ENCODE peak calls at places on chromosomes 3 and 15, in ten cellular contexts. One of them, this sample, is unnamed.

GRCh38 chr3:149330609-149331008 is 2.8 kb downstream of the TM4SF18 start:
- DNase-seq in activated CD8-positive, alpha-beta T cell treated with anti-CD3 and anti-CD28 coated beads for 36 hours: no peak
- DNase-seq in epithelial cell of esophagus: peak; percentile 66
- DNase-seq in fibroblast of lung: peak; percentile 33
- DNase-seq in A549: no peak
- DNase-seq in glutamatergic neuron: no peak
- DNase-seq in neural crest cell: no peak
- DNase-seq in kidney epithelial cell: no peak
- DNase-seq in esophagus squamous epithelium: no peak
- DNase-seq in dorsolateral prefrontal cortex: no peak
- DNase-seq in this sample: no peak

GRCh38 chr15:51053571-51053970 is 41.1 kb downstream of the TNFAIP8L3 start:
- DNase-seq in activated CD8-positive, alpha-beta T cell treated with anti-CD3 and anti-CD28 coated beads for 36 hours: no peak
- DNase-seq in epithelial cell of esophagus: no peak
- DNase-seq in fibroblast of lung: no peak
- DNase-seq in A549: no peak
- DNase-seq in glutamatergic neuron: no peak
- DNase-seq in neural crest cell: no peak
- DNase-seq in kidney epithelial cell: no peak
- DNase-seq in esophagus squamous epithelium: no peak
- DNase-seq in dorsolateral prefrontal cortex: no peak
- DNase-seq in this sample: no peak

GRCh38 chr3:127037423-127037841 is 54.5 kb downstream of the PLXNA1 start:
- DNase-seq in activated CD8-positive, alpha-beta T cell treated with anti-CD3 and anti-CD28 coated beads for 36 hours: no peak
- DNase-seq in epithelial cell of esophagus: no peak
- DNase-seq in fibroblast of lung: no peak
- DNase-seq in A549: no peak
- DNase-seq in glutamatergic neuron: no peak
- DNase-seq in neural crest cell: no peak
- DNase-seq in kidney epithelial cell: no peak
- DNase-seq in esophagus squamous epithelium: no peak
- DNase-seq in dorsolateral prefrontal cortex: no peak
- DNase-seq in this sample: no peak

GRCh38 chr15:100803158-100803440 is 76.5 kb upstream of the ALDH1A3 start:
- DNase-seq in activated CD8-positive, alpha-beta T cell treated with anti-CD3 and anti-CD28 coated beads for 36 hours: no peak
- DNase-seq in epithelial cell of esophagus: no peak
- DNase-seq in fibroblast of lung: no peak
- DNase-seq in A549: no peak
- DNase-seq in glutamatergic neuron: no peak
- DNase-seq in neural crest cell: no peak
- DNase-seq in kidney epithelial cell: no peak
- DNase-seq in esophagus squamous epithelium: no peak
- DNase-seq in dorsolateral prefrontal cortex: no peak
- DNase-seq in this sample: no peak

GRCh38 chr3:177421176-177421782 is 224.0 kb upstream of the TBL1XR1 start:
- DNase-seq in activated CD8-positive, alpha-beta T cell treated with anti-CD3 and anti-CD28 coated beads for 36 hours: no peak
- DNase-seq in epithelial cell of esophagus: peak; percentile 13
- DNase-seq in fibroblast of lung: no peak
- DNase-seq in A549: no peak
- DNase-seq in glutamatergic neuron: no peak
- DNase-seq in neural crest cell: no peak
- DNase-seq in kidney epithelial cell: no peak
- DNase-seq in esophagus squamous epithelium: no peak
- DNase-seq in dorsolateral prefrontal cortex: no peak
- DNase-seq in this sample: no peak

GRCh38 chr3:172323894-172324590 is 124.2 kb downstream of the GHSR start:
- DNase-seq in activated CD8-positive, alpha-beta T cell treated with anti-CD3 and anti-CD28 coated beads for 36 hours: no peak
- DNase-seq in epithelial cell of esophagus: peak; percentile 44
- DNase-seq in fibroblast of lung: peak; percentile 99
- DNase-seq in A549: no peak
- DNase-seq in glutamatergic neuron: no peak
- DNase-seq in neural crest cell: no peak
- DNase-seq in kidney epithelial cell: no peak
- DNase-seq in esophagus squamous epithelium: no peak
- DNase-seq in dorsolateral prefrontal cortex: no peak
- DNase-seq in this sample: peak; percentile 31

GRCh38 chr3:27721717-27722564 is at the start of gene EOMES:
- DNase-seq in activated CD8-positive, alpha-beta T cell treated with anti-CD3 and anti-CD28 coated beads for 36 hours: peak; percentile 82
- DNase-seq in epithelial cell of esophagus: peak; percentile 61
- DNase-seq in fibroblast of lung: peak; percentile 42
- DNase-seq in A549: peak; percentile 86
- DNase-seq in glutamatergic neuron: peak; percentile 70
- DNase-seq in neural crest cell: no peak
- DNase-seq in kidney epithelial cell: no peak
- DNase-seq in esophagus squamous epithelium: no peak
- DNase-seq in dorsolateral prefrontal cortex: no peak
- DNase-seq in this sample: peak; percentile 64

GRCh38 chr3:13245579-13245978 is 172.3 kb upstream of the IQSEC1 start:
- DNase-seq in activated CD8-positive, alpha-beta T cell treated with anti-CD3 and anti-CD28 coated beads for 36 hours: no peak
- DNase-seq in epithelial cell of esophagus: no peak
- DNase-seq in fibroblast of lung: no peak
- DNase-seq in A549: no peak
- DNase-seq in glutamatergic neuron: no peak
- DNase-seq in neural crest cell: no peak
- DNase-seq in kidney epithelial cell: no peak
- DNase-seq in esophagus squamous epithelium: no peak
- DNase-seq in dorsolateral prefrontal cortex: no peak
- DNase-seq in this sample: no peak

GRCh38 chr15:89416339-89417183 is 79.8 kb downstream of the RHCG start:
- DNase-seq in activated CD8-positive, alpha-beta T cell treated with anti-CD3 and anti-CD28 coated beads for 36 hours: peak; percentile 94
- DNase-seq in epithelial cell of esophagus: peak; percentile 79
- DNase-seq in fibroblast of lung: peak; percentile 27
- DNase-seq in A549: peak; percentile 94
- DNase-seq in glutamatergic neuron: peak; percentile 94
- DNase-seq in neural crest cell: peak; percentile 86
- DNase-seq in kidney epithelial cell: no peak
- DNase-seq in esophagus squamous epithelium: no peak
- DNase-seq in dorsolateral prefrontal cortex: peak; percentile 42
- DNase-seq in this sample: peak; percentile 93

DNA sequence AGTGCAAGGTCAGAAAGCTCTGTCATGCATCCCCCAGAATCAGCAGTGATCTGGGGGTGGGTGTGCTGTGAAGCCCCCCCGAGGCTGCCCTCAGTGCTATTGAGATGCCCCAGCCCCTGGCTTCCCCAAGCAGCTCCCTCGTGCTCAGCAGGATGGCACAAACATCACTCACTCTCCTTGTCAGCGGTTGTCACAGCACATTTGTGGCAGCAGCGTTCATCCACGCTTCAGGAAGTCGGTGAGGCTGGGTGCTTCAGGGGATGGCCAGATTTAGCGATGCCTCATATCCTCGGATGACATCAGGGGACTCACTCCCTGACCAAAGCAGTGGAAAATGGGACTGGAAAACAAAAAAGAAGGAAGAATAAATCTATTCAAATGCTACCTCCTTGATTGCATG is 54.4 kb upstream of the SLC6A11 start:
- DNase-seq in activated CD8-positive, alpha-beta T cell treated with anti-CD3 and anti-CD28 coated beads for 36 hours: no peak
- DNase-seq in epithelial cell of esophagus: no peak
- DNase-seq in fibroblast of lung: no peak
- DNase-seq in A549: no peak
- DNase-seq in glutamatergic neuron: no peak
- DNase-seq in neural crest cell: no peak
- DNase-seq in kidney epithelial cell: no peak
- DNase-seq in esophagus squamous epithelium: no peak
- DNase-seq in dorsolateral prefrontal cortex: no peak
- DNase-seq in this sample: no peak
- TF ChIP-seq CTCF in activated CD8-positive, alpha-beta T cell treated with anti-CD3 and anti-CD28 coated beads for 36 hours: no peak
- TF ChIP-seq CTCF in epithelial cell of esophagus: no peak
- TF ChIP-seq CTCF in fibroblast of lung: no peak
- TF ChIP-seq CTCF in A549: no peak
- TF ChIP-seq CTCF in glutamatergic neuron: no peak
- TF ChIP-seq CTCF in neural crest cell: no peak
- TF ChIP-seq CTCF in kidney epithelial cell: no peak
- TF ChIP-seq CTCF in esophagus squamous epithelium: no peak
- TF ChIP-seq CTCF in dorsolateral prefrontal cortex: no peak
- TF ChIP-seq CTCF in this sample: no peak

DNA sequence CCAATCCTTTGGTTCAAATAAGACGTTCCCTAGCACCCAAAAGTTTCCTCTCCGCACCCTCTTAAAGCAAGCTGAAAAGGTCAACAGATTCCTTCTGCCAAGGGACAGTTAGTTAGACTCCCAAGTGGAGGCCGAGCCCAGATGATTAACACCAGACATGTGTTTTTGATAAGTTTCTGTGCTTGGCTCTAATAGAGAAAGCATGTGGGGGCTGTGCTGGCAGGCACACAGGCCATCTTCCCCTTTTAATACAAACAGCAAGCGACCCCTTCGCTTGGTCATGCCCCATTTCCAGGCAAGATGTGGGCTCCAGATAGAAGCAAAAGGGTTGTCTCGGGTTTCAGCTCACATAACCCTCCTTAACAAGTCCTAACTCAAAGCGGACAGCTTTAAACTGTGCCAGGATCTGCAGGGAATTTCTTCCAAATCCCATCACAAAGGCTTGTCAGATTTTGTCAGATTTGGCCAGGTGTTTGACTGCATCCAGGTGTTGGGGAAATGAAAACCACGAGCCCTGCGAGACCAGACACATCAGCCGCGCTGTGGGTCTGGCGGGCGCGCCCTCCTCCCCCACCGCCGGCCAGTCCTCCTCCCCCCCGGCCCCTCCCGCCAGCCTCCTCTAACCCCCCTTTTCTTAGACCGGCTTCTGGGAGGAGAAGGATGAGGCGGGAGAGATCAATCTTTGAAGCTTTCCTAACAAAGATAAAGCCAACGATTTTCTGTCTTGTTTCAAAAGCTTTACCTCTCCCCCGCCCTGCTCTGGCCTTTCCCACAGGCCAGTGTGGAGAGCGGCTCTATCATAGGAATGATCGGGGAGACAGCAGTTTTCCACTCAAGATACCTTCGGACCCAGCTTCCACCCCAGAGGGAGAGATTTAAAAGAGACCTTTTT is 3.4 kb downstream of the HES1 start:
- DNase-seq in activated CD8-positive, alpha-beta T cell treated with anti-CD3 and anti-CD28 coated beads for 36 hours: no peak
- DNase-seq in epithelial cell of esophagus: peak; percentile 94
- DNase-seq in fibroblast of lung: peak; percentile 89
- DNase-seq in A549: no peak
- DNase-seq in glutamatergic neuron: no peak
- DNase-seq in neural crest cell: no peak
- DNase-seq in kidney epithelial cell: no peak
- DNase-seq in esophagus squamous epithelium: no peak
- DNase-seq in dorsolateral prefrontal cortex: no peak
- DNase-seq in this sample: no peak
- TF ChIP-seq CTCF in activated CD8-positive, alpha-beta T cell treated with anti-CD3 and anti-CD28 coated beads for 36 hours: no peak
- TF ChIP-seq CTCF in epithelial cell of esophagus: no peak
- TF ChIP-seq CTCF in fibroblast of lung: no peak
- TF ChIP-seq CTCF in A549: no peak
- TF ChIP-seq CTCF in glutamatergic neuron: no peak
- TF ChIP-seq CTCF in neural crest cell: no peak
- TF ChIP-seq CTCF in kidney epithelial cell: no peak
- TF ChIP-seq CTCF in esophagus squamous epithelium: no peak
- TF ChIP-seq CTCF in dorsolateral prefrontal cortex: no peak
- TF ChIP-seq CTCF in this sample: no peak

GRCh38 chr3:124916837-124917409 is 17.6 kb downstream of the MUC13 start:
- DNase-seq in activated CD8-positive, alpha-beta T cell treated with anti-CD3 and anti-CD28 coated beads for 36 hours: no peak
- DNase-seq in epithelial cell of esophagus: peak; percentile 6
- DNase-seq in fibroblast of lung: no peak
- DNase-seq in A549: no peak
- DNase-seq in glutamatergic neuron: no peak
- DNase-seq in neural crest cell: no peak
- DNase-seq in kidney epithelial cell: no peak
- DNase-seq in esophagus squamous epithelium: no peak
- DNase-seq in dorsolateral prefrontal cortex: no peak
- DNase-seq in this sample: no peak

GRCh38 chr3:124919756-124920155 is 14.8 kb downstream of the MUC13 start:
- DNase-seq in activated CD8-positive, alpha-beta T cell treated with anti-CD3 and anti-CD28 coated beads for 36 hours: no peak
- DNase-seq in epithelial cell of esophagus: no peak
- DNase-seq in fibroblast of lung: peak; percentile 35
- DNase-seq in A549: no peak
- DNase-seq in glutamatergic neuron: no peak
- DNase-seq in neural crest cell: no peak
- DNase-seq in kidney epithelial cell: no peak
- DNase-seq in esophagus squamous epithelium: no peak
- DNase-seq in dorsolateral prefrontal cortex: no peak
- DNase-seq in this sample: no peak

GRCh38 chr3:124920718-124921117 is 13.8 kb downstream of the MUC13 start:
- DNase-seq in activated CD8-positive, alpha-beta T cell treated with anti-CD3 and anti-CD28 coated beads for 36 hours: no peak
- DNase-seq in epithelial cell of esophagus: no peak
- DNase-seq in fibroblast of lung: no peak
- DNase-seq in A549: no peak
- DNase-seq in glutamatergic neuron: no peak
- DNase-seq in neural crest cell: no peak
- DNase-seq in kidney epithelial cell: no peak
- DNase-seq in esophagus squamous epithelium: no peak
- DNase-seq in dorsolateral prefrontal cortex: no peak
- DNase-seq in this sample: no peak

GRCh38 chr3:124915254-124915653 is 19.3 kb downstream of the MUC13 start:
- DNase-seq in activated CD8-positive, alpha-beta T cell treated with anti-CD3 and anti-CD28 coated beads for 36 hours: no peak
- DNase-seq in epithelial cell of esophagus: no peak
- DNase-seq in fibroblast of lung: no peak
- DNase-seq in A549: no peak
- DNase-seq in glutamatergic neuron: no peak
- DNase-seq in neural crest cell: no peak
- DNase-seq in kidney epithelial cell: no peak
- DNase-seq in esophagus squamous epithelium: no peak
- DNase-seq in dorsolateral prefrontal cortex: no peak
- DNase-seq in this sample: no peak

DNA sequence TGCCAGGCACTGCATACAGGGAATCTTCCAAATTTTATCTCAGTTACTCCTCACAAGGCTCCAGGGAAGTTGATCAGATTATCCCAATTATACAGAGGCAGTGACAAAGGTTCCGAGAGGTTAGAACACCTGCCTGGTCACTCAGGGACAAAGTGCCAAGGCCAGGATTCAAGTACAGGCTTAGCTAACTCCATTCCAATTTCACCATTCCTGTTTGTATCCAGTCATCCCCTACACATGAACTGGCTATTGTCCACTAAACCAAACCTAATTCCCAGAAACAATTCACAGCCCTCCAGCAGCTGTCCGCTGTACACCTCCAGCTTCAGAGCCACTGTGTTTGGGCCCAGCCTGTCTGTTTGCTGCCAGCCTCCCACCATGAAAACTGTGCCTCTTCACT is 16.0 kb downstream of the MUC13 start:
- DNase-seq in activated CD8-positive, alpha-beta T cell treated with anti-CD3 and anti-CD28 coated beads for 36 hours: no peak
- DNase-seq in epithelial cell of esophagus: no peak
- DNase-seq in fibroblast of lung: no peak
- DNase-seq in A549: no peak
- DNase-seq in glutamatergic neuron: no peak
- DNase-seq in neural crest cell: no peak
- DNase-seq in kidney epithelial cell: no peak
- DNase-seq in esophagus squamous epithelium: no peak
- DNase-seq in dorsolateral prefrontal cortex: no peak
- DNase-seq in this sample: no peak
- TF ChIP-seq CTCF in activated CD8-positive, alpha-beta T cell treated with anti-CD3 and anti-CD28 coated beads for 36 hours: no peak
- TF ChIP-seq CTCF in epithelial cell of esophagus: no peak
- TF ChIP-seq CTCF in fibroblast of lung: no peak
- TF ChIP-seq CTCF in A549: no peak
- TF ChIP-seq CTCF in glutamatergic neuron: no peak
- TF ChIP-seq CTCF in neural crest cell: no peak
- TF ChIP-seq CTCF in kidney epithelial cell: no peak
- TF ChIP-seq CTCF in esophagus squamous epithelium: no peak
- TF ChIP-seq CTCF in dorsolateral prefrontal cortex: no peak
- TF ChIP-seq CTCF in this sample: no peak

DNA sequence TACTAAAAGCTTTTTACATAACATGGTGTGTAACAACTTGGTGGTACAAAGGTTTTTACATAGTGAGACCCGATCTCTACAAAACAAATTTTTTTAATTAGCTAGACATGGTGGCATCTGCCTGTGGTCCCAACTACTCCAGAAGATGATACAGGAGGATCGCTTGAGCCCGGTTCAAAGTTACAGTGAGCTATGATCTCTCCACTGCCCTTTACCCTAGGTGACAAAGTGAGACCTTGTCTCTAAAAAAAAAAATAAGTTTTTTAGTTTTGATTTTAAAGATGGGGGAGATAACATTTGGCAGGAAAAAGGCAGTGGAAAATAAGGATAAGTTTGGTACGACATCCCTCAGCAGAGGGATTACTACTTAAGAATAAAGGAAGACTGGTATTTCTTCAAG is 5.9 kb downstream of the FAM162A start:
- DNase-seq in activated CD8-positive, alpha-beta T cell treated with anti-CD3 and anti-CD28 coated beads for 36 hours: no peak
- DNase-seq in epithelial cell of esophagus: no peak
- DNase-seq in fibroblast of lung: no peak
- DNase-seq in A549: no peak
- DNase-seq in glutamatergic neuron: no peak
- DNase-seq in neural crest cell: no peak
- DNase-seq in kidney epithelial cell: no peak
- DNase-seq in esophagus squamous epithelium: no peak
- DNase-seq in dorsolateral prefrontal cortex: no peak
- DNase-seq in this sample: no peak
- TF ChIP-seq CTCF in activated CD8-positive, alpha-beta T cell treated with anti-CD3 and anti-CD28 coated beads for 36 hours: no peak
- TF ChIP-seq CTCF in epithelial cell of esophagus: no peak
- TF ChIP-seq CTCF in fibroblast of lung: no peak
- TF ChIP-seq CTCF in A549: no peak
- TF ChIP-seq CTCF in glutamatergic neuron: no peak
- TF ChIP-seq CTCF in neural crest cell: no peak
- TF ChIP-seq CTCF in kidney epithelial cell: no peak
- TF ChIP-seq CTCF in esophagus squamous epithelium: no peak
- TF ChIP-seq CTCF in dorsolateral prefrontal cortex: no peak
- TF ChIP-seq CTCF in this sample: no peak